ENCODE peak calls at places on chromosomes 1 and 21, in five cellular contexts. V, Y, M, A and Z are unnamed samples.

GRCh38 chr1:1922782-1923680 is 4.0 kb upstream of the TMEM52 start:
- DNase-seq in V (no peak), Y (no peak), M (peak; percentile 1), A (no peak), Z (no peak)

GRCh38 chr1:230587056-230587455 is 55.2 kb upstream of the COG2 start:
- DNase-seq in V (no peak), Y (no peak), M (no peak), A (no peak), Z (no peak)

GRCh38 chr1:183306317-183307042 is 111.7 kb downstream of the NMNAT2 start:
- DNase-seq in V (peak; percentile 23), Y (no peak), M (peak; percentile 30), A (no peak), Z (peak; percentile 19)

GRCh38 chr1:182888736-182889531 is 49.8 kb downstream of the DHX9 start:
- DNase-seq in V (peak; percentile 27), Y (no peak), M (no peak), A (no peak), Z (no peak)

GRCh38 chr1:116268211-116268610 is 104.8 kb upstream of the ATP1A1 start:
- DNase-seq in V (peak; percentile 27), Y (no peak), M (peak; percentile 57), A (no peak), Z (peak; percentile 83)

GRCh38 chr1:12552111-12552888 is 65.7 kb downstream of the DHRS3 start:
- DNase-seq in V (no peak), Y (no peak), M (no peak), A (no peak), Z (no peak)

GRCh38 chr1:83900530-83900929 is 98.4 kb downstream of the TTLL7 start:
- DNase-seq in V (peak; percentile 53), Y (no peak), M (no peak), A (no peak), Z (peak; percentile 75)

GRCh38 chr1:147641695-147642592 is 28.4 kb downstream of the ACP6 start:
- DNase-seq in V (peak; percentile 73), Y (peak; percentile 32), M (peak; percentile 80), A (peak; percentile 61), Z (peak; percentile 78)

GRCh38 chr1:89525169-89525855 is 683 bp downstream of the LRRC8B start:
- DNase-seq in V (peak; percentile 18), Y (peak; percentile 37), M (peak; percentile 26), A (peak; percentile 68), Z (no peak)

GRCh38 chr1:19644761-19645543 is 841 bp downstream of the NBL1 start:
- DNase-seq in V (peak; percentile 66), Y (no peak), M (no peak), A (peak; percentile 77), Z (peak; percentile 38)

GRCh38 chr1:172588296-172589291 is 55.6 kb downstream of the SUCO start:
- DNase-seq in V (peak; percentile 90), Y (peak; percentile 64), M (no peak), A (no peak), Z (peak; percentile 100)

GRCh38 chr1:23745515-23745914 is 2.2 kb downstream of the ELOA start:
- DNase-seq in V (peak; percentile 70), Y (peak; percentile 24), M (peak; percentile 71), A (peak; percentile 64), Z (peak; percentile 52)

GRCh38 chr21:42237577-42237976 is 18.6 kb downstream of the ABCG1 start:
- DNase-seq in V (no peak), Y (no peak), M (no peak), A (no peak), Z (no peak)

GRCh38 chr1:247487057-247487456 is 29.2 kb upstream of the OR2B11 start:
- DNase-seq in V (peak; percentile 66), Y (peak; percentile 26), M (peak; percentile 69), A (peak; percentile 35), Z (peak; percentile 91)

GRCh38 chr1:241531195-241532172 is 694 bp upstream of the KMO start:
- DNase-seq in V (peak; percentile 84), Y (peak; percentile 63), M (peak; percentile 90), A (peak; percentile 17), Z (peak; percentile 97)

GRCh38 chr1:159000627-159001026 is 9.1 kb upstream of the IFI16 start:
- DNase-seq in V (peak; percentile 95), Y (peak; percentile 10), M (no peak), A (no peak), Z (peak; percentile 86)

GRCh38 chr1:88061830-88062177 is 622.3 kb upstream of the PKN2 start:
- DNase-seq in V (peak; percentile 16), Y (no peak), M (no peak), A (no peak), Z (no peak)

GRCh38 chr1:181044449-181044966 is 10.7 kb downstream of the MR1 start:
- DNase-seq in V (no peak), Y (no peak), M (no peak), A (no peak), Z (peak; percentile 2)

GRCh38 chr1:172405912-172406311 is 14.6 kb upstream of the C1orf105 start:
- DNase-seq in V (no peak), Y (no peak), M (no peak), A (no peak), Z (no peak)

GRCh38 chr1:93537924-93538323 is 90.0 kb downstream of the FNBP1L start:
- DNase-seq in V (peak; percentile 77), Y (no peak), M (no peak), A (no peak), Z (no peak)

GRCh38 chr1:212691561-212692071 is 8.0 kb downstream of the BATF3 start:
- DNase-seq in V (no peak), Y (no peak), M (no peak), A (no peak), Z (no peak)
- H3K9me2 ChIP-seq in V (no peaks in the 10 kb centered on the region), Y (no peaks in the 10 kb centered on the region), M (no peaks in the 10 kb centered on the region), A (no peaks in the 10 kb centered on the region), Z (no peaks in the 10 kb centered on the region)

DNA sequence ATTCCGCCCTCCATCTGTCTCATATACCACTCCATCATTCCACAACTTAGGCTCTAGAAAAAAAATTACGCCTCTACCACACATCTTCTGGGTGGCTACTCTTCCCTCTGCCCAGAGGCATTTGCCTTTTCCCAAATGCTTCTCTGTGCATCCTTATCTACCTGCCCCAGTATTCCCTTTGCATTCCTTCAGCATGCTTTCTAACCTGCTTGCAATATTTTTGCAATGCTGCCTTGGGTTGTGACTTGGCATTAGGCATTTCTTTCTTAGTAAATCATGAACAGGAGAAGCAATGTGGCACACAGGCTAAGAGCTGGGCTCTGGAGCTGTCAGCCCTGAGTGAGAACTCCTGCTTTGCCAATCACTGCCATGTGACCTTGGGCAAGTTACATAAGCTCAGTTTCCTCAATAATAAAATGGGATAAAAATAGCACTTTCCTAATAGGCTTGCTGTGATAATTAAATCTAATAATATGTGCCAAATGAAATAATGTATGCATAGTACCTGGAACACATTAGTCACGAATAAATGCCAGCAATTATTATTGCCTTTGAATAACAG is 276.0 kb downstream of the ASTN1 start:
- DNase-seq in V (no peak), Y (no peak), M (no peak), A (no peak), Z (no peak)
- H3K9ac ChIP-seq in V (no peak overlapping the region), Y (no peak overlapping the region), M (no peak overlapping the region), A (no peak overlapping the region), Z (no peak overlapping the region)

DNA sequence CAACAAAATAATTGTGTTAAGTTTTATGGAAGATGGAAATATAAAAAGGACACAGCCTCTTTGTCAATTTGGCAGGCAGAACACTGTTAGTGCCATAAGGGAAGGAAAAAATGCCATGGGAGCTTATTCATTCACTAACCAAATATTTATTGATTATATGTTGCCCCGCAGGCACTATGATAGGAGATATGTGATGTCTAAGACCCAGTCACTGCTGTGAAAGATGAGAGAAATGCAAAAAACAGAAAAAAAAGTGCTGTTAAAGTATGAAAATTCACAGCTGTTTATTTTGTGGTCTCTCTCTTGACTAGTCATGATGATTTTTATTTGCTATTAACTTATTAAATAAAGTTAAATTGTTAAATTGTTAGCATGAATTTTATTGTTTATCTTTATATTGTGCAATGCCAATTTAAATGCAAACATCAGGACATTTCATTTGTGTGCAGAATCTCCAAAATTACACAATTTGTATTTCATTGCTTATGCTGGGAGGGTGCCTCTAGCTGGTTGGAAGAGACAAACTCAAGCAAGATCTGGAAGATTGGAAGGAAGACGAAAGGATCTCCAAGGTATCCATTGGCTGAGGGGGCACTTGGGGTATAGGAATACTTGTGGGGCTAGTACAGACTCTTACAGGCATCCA is 17.8 kb upstream of the PTGFR start:
- DNase-seq in V (no peak), Y (no peak), M (no peak), A (no peak), Z (peak; percentile 98)
- TF ChIP-seq EZH2phosphoT487 in V (no peak), Y (no peak), M (no peak), A (no peak), Z (no peak)

GRCh38 chr1:152539901-152540300 is 25.6 kb downstream of the CRCT1 start:
- DNase-seq in V (no peak), Y (no peak), M (no peak), A (no peak), Z (no peak)
- H3K9me2 ChIP-seq in V (no peaks in the 10 kb centered on the region), Y (no peaks in the 10 kb centered on the region), M (no peaks in the 10 kb centered on the region), A (no peaks in the 10 kb centered on the region), Z (no peaks in the 10 kb centered on the region)